ENCODE peak calls at places on chromosomes 6 and 20, in five cellular contexts. A is GM23338, R is K562, X is HepG2, M is A549. W is an unnamed sample.

GRCh38 chr20:41142914-41143313 is 5.6 kb downstream of the PLCG1 start:
- DNase-seq in M (no peak), A (no peak), X (no peak), R (peak; percentile 20), W (no peak)

GRCh38 chr20:21507275-21508229 is 6.3 kb downstream of the NKX2-2 start:
- DNase-seq in M (no peak), X (no peak), A (peak; percentile 31), R (no peak), W (no peak)

GRCh38 chr6:160029525-160029924 is 60.6 kb downstream of the IGF2R start:
- DNase-seq in M (no peak), A (no peak), X (no peak), R (no peak), W (no peak)

GRCh38 chr20:13025181-13025580 is 16.4 kb downstream of the SPTLC3 start:
- DNase-seq in M (no peak), R (no peak), A (no peak), X (no peak), W (no peak)

GRCh38 chr20:51807864-51808263 is 5.5 kb upstream of the SALL4 start:
- DNase-seq in M (no peak), A (no peak), X (no peak), R (no peak), W (no peak)

GRCh38 chr6:35084041-35084491 is 57.1 kb downstream of the TCP11 start:
- DNase-seq in X (no peak), R (no peak), A (no peak), M (no peak), W (no peak)

GRCh38 chr20:21767739-21768223 is 62.3 kb downstream of the PAX1 start:
- DNase-seq in X (peak; percentile 86), R (peak; percentile 32), M (peak; percentile 36), A (peak; percentile 87), W (no peak)

GRCh38 chr20:7463290-7463689 is 477.0 kb downstream of the HAO1 start:
- DNase-seq in A (no peak), X (no peak), M (no peak), R (no peak), W (no peak)

GRCh38 chr6:42075159-42075838 is 25.0 kb downstream of the TAF8 start:
- DNase-seq in R (peak; percentile 86), A (peak; percentile 85), X (peak; percentile 69), M (peak; percentile 62), W (no peak)

GRCh38 chr20:8291873-8292272 is 159.8 kb downstream of the PLCB1 start:
- DNase-seq in A (no peak), M (no peak), R (no peak), X (no peak), W (no peak)

GRCh38 chr6:157403684-157404051 is 22.7 kb downstream of the ZDHHC14 start:
- DNase-seq in X (no peak), A (no peak), M (no peak), R (no peak), W (no peak)

DNA sequence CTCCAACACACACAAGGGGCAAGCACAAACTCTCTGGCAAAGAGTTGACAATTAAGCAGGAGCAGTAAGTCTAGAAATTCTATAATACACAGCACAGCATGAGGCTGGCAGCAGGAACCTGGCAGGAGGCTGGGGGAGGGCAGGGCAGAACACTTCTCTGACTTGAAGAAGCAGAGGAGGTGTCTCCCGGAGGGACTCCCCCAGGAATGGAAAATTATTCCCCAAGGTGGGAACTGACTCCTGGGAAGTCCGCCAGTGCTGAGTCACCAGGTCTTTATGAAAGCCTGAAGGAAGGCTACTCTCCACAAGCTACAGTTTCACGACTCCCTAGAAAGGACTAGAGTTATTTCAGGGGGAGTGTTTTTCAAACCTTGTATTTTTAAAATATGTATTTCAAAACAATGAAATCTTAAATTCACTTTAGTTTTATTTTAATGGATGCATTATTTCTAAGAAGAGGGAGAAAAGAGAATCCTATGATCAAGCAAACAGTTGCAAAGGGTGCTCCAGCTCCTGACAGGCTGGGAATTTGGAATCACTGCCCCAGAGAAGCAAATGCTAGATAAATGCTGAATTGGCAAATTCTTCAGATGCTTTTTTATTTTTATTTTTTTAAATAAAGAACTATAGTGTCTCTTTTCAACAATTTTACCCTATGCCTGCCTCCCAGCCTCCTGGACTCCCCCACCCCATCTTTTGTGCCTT is 192.8 kb downstream of the LY86 start:
- DNase-seq in M (peak; percentile 53), R (no peak), X (no peak), A (no peak), W (no peak)
- TF ChIP-seq JUNB in M (peak; percentile 25), R (no peak), X (no peak), A (no peak), W (no peak)

DNA sequence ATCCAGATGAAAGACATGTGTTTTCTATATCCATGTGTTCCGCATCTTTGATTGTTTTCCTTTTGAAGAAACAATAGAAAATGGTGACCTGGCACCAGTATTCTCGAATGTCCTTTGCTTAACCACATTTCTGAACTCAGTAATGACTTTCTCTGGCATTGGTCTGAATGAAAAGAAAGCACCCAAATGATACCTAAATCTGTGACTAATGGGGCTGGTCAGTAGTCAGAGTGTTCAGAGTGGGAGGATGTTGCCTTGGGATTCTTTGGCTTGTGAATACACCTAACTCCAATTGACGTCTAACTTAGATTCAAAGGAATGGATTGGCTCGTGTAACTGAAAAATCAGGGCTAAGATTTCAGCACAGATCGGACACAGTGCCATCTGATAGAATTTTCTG is 27.1 kb downstream of the PARD6B start:
- DNase-seq in X (no peak), R (no peak), M (no peak), A (no peak), W (no peak)
- TF ChIP-seq JUNB in X (no peak), R (no peak), M (no peak), A (no peak), W (no peak)

GRCh38 chr6:25057121-25057520 is 121.4 kb upstream of the RIPOR2 start:
- DNase-seq in A (no peak), R (no peak), M (no peak), X (no peak), W (no peak)
- TF ChIP-seq JUNB in A (no peak), R (no peak), M (no peak), X (no peak), W (no peak)

DNA sequence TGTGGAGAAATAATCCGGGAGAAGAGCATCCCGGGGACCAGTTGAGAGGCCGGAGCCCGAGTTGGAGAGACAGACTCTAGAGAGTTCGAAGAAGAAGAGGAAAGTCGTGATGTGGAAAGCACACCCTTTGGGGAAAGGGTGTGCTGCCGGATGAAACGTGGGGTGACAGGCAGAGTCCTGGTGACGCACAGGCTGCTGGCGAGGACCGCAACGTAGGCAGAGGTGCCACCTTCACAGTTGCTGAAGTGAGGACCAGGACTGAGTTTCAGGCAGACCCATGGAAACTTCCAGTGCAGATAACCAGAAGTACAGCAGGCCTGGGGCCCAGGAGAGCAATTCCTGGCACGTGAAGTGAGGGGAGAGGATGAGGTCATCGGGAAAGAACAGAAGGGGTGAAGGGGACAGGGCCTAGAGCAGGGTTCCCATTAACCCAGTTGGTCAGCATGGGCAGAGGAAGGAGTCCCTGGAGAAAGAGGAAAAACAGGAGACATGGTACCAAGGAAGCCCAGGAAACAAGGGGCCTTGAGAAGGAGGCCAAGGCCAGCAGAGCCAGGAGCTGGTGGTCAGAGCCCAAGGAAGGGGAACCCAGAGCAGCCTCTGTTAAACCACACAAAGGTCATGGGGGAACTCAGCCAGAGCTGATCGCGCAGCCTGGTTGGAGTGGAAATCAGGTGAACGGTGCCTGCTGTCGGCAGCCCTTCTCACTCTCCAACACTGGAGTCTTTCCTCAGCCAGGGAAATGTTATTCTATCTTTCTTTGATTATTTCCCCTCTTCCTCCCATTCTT is 84.1 kb downstream of the PRND start:
- DNase-seq in M (no peak), X (no peak), A (no peak), R (no peak), W (no peak)
- TF ChIP-seq JUNB in M (no peak), X (no peak), A (no peak), R (no peak), W (no peak)

GRCh38 chr20:50346372-50347347 is 156.0 kb downstream of the CEBPB start:
- DNase-seq in X (no peak), A (no peak), M (peak; percentile 55), R (no peak), W (no peak)
- TF ChIP-seq JUNB in X (no peak), A (no peak), M (no peak), R (no peak), W (no peak)

DNA sequence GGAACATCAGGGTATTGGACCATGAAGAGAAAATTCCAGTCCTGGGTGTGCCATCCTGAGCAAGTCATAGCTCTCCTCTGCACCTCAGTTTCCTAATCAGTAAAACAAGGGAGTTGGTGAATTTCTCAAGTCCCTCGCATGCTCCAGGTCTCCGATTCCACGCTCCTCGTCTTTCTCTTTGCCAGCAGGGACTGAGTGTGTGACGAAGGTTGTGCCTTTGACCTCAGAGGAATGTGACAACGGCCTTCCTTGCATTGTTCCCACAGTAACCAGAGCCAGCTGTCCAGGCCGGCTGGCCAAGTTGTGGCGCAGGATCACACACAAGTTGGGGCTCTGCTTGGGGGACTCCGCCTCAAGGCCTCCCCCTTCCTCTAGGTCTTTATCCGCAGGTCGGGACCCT is 217.3 kb downstream of the ATXN1 start:
- DNase-seq in R (no peak), M (no peak), X (no peak), A (peak; percentile 52), W (no peak)
- TF ChIP-seq JUNB in R (no peak), M (no peak), X (no peak), A (no peak), W (no peak)

DNA sequence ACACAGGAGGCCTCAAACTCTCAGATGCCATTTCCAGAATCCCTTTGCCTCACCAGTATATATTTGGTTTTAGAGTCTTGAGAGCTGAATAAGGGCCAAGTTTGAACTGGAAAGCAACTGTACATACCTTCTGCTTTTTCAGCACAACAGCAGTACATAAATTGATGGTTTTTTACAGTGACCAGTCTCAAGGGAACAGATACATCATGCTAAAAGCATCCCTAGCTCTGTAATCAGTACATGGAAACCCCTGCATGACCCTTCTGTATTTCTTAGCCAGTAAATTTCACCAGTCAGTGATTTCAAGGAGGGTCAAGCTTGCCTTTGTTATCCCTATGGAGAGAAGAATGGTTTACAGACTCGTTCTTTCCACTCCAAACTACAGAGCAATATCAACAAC is 40.6 kb upstream of the ECHDC1 start:
- DNase-seq in R (no peak), X (no peak), A (no peak), M (no peak), W (no peak)
- TF ChIP-seq JUNB in R (no peak), X (no peak), A (no peak), M (no peak), W (no peak)

GRCh38 chr6:100751590-100751989 is 129.5 kb downstream of the ASCC3 start:
- DNase-seq in X (no peak), A (no peak), M (no peak), R (no peak), W (no peak)
- TF ChIP-seq JUNB in X (no peak), A (no peak), M (no peak), R (no peak), W (no peak)

W was measured in GM12878.